ENCODE peak calls at places on chromosomes 12 and 14, in six cellular contexts. One of them, this sample, is unnamed. For H3K36me3 and H3K4me1, the result is how much of the 10 kb centered on the place peaks cover.

GRCh38 chr12:42299392-42300308 is 26.2 kb downstream of the ZCRB1 start:
- DNase-seq in ovary: no peak
- DNase-seq in GM23248: peak
- DNase-seq in upper lobe of right lung: no peak
- DNase-seq in cardiac muscle cell: no peak
- DNase-seq in fibroblast of lung: peak
- DNase-seq in this sample: no peak

GRCh38 chr12:67155863-67156262 is 113.3 kb upstream of the CAND1 start:
- DNase-seq in ovary: no peak
- DNase-seq in GM23248: peak
- DNase-seq in upper lobe of right lung: no peak
- DNase-seq in cardiac muscle cell: no peak
- DNase-seq in fibroblast of lung: no peak
- DNase-seq in this sample: no peak

GRCh38 chr12:24404086-24404815 is 454.8 kb upstream of the SOX5 start:
- DNase-seq in ovary: no peak
- DNase-seq in GM23248: no peak
- DNase-seq in upper lobe of right lung: no peak
- DNase-seq in cardiac muscle cell: no peak
- DNase-seq in fibroblast of lung: peak
- DNase-seq in this sample: no peak

GRCh38 chr12:69007858-69008314 is 74.9 kb upstream of the CPM start:
- DNase-seq in ovary: no peak
- DNase-seq in GM23248: peak
- DNase-seq in upper lobe of right lung: no peak
- DNase-seq in cardiac muscle cell: peak
- DNase-seq in fibroblast of lung: peak
- DNase-seq in this sample: no peak

GRCh38 chr12:31491819-31492598 is 98.9 kb downstream of the DENND5B start:
- DNase-seq in ovary: no peak
- DNase-seq in GM23248: peak
- DNase-seq in upper lobe of right lung: no peak
- DNase-seq in cardiac muscle cell: no peak
- DNase-seq in fibroblast of lung: peak
- DNase-seq in this sample: no peak

GRCh38 chr12:6407206-6407954 is 23.4 kb downstream of the LTBR start:
- DNase-seq in ovary: no peak
- DNase-seq in GM23248: no peak
- DNase-seq in upper lobe of right lung: no peak
- DNase-seq in cardiac muscle cell: no peak
- DNase-seq in fibroblast of lung: peak
- DNase-seq in this sample: no peak

GRCh38 chr12:132513458-132514135 is 23.6 kb downstream of the FBRSL1 start:
- DNase-seq in ovary: no peak
- DNase-seq in GM23248: no peak
- DNase-seq in upper lobe of right lung: no peak
- DNase-seq in cardiac muscle cell: no peak
- DNase-seq in fibroblast of lung: no peak
- DNase-seq in this sample: no peak

GRCh38 chr12:6632026-6632978 is 3.5 kb downstream of the LPAR5 start:
- DNase-seq in ovary: no peak
- DNase-seq in GM23248: no peak
- DNase-seq in upper lobe of right lung: no peak
- DNase-seq in cardiac muscle cell: no peak
- DNase-seq in fibroblast of lung: no peak
- DNase-seq in this sample: no peak

GRCh38 chr12:121812320-121812871 is 8.6 kb downstream of the SETD1B start:
- DNase-seq in ovary: peak
- DNase-seq in GM23248: peak
- DNase-seq in upper lobe of right lung: peak
- DNase-seq in cardiac muscle cell: peak
- DNase-seq in fibroblast of lung: peak
- DNase-seq in this sample: no peak

GRCh38 chr12:46454981-46455380 is 82.4 kb upstream of the SLC38A2 start:
- DNase-seq in ovary: no peak
- DNase-seq in GM23248: no peak
- DNase-seq in upper lobe of right lung: no peak
- DNase-seq in cardiac muscle cell: no peak
- DNase-seq in fibroblast of lung: no peak
- DNase-seq in this sample: no peak

GRCh38 chr14:59228416-59228815 is 39.9 kb downstream of the DAAM1 start:
- DNase-seq in ovary: no peak
- DNase-seq in GM23248: peak
- DNase-seq in upper lobe of right lung: no peak
- DNase-seq in cardiac muscle cell: no peak
- DNase-seq in fibroblast of lung: no peak
- DNase-seq in this sample: no peak

GRCh38 chr14:33932526-33933292 is 18.2 kb downstream of the EGLN3 start:
- DNase-seq in ovary: no peak
- DNase-seq in GM23248: no peak
- DNase-seq in upper lobe of right lung: no peak
- DNase-seq in cardiac muscle cell: no peak
- DNase-seq in fibroblast of lung: peak
- DNase-seq in this sample: no peak

GRCh38 chr14:70808023-70808401 is 1.3 kb downstream of the MAP3K9 start:
- DNase-seq in ovary: no peak
- DNase-seq in GM23248: no peak
- DNase-seq in upper lobe of right lung: peak
- DNase-seq in cardiac muscle cell: peak
- DNase-seq in fibroblast of lung: no peak
- DNase-seq in this sample: no peak

GRCh38 chr12:95200128-95200973 is 16.9 kb downstream of the FGD6 start:
- DNase-seq in ovary: no peak
- DNase-seq in GM23248: peak
- DNase-seq in upper lobe of right lung: no peak
- DNase-seq in cardiac muscle cell: no peak
- DNase-seq in fibroblast of lung: no peak
- DNase-seq in this sample: no peak

GRCh38 chr12:110338754-110339153 is 57.7 kb downstream of the ATP2A2 start:
- DNase-seq in ovary: no peak
- DNase-seq in GM23248: peak
- DNase-seq in upper lobe of right lung: no peak
- DNase-seq in cardiac muscle cell: no peak
- DNase-seq in fibroblast of lung: peak
- DNase-seq in this sample: no peak

GRCh38 chr14:32075636-32076277 is 1.3 kb upstream of the ARHGAP5 start:
- DNase-seq in ovary: peak
- DNase-seq in GM23248: peak
- DNase-seq in upper lobe of right lung: no peak
- DNase-seq in cardiac muscle cell: peak
- DNase-seq in fibroblast of lung: peak
- DNase-seq in this sample: no peak

GRCh38 chr14:95535226-95536021 is 574 bp downstream of the GLRX5 start:
- DNase-seq in ovary: peak
- DNase-seq in GM23248: peak
- DNase-seq in upper lobe of right lung: peak
- DNase-seq in cardiac muscle cell: no peak
- DNase-seq in fibroblast of lung: no peak
- DNase-seq in this sample: no peak

GRCh38 chr12:51246254-51246853 is 7.7 kb downstream of the DAZAP2 start:
- DNase-seq in ovary: no peak
- DNase-seq in GM23248: peak
- DNase-seq in upper lobe of right lung: no peak
- DNase-seq in cardiac muscle cell: no peak
- DNase-seq in fibroblast of lung: peak
- DNase-seq in this sample: no peak

GRCh38 chr12:99439399-99439798 is 208.2 kb upstream of the GARIN6 start:
- DNase-seq in ovary: no peak
- DNase-seq in GM23248: no peak
- DNase-seq in upper lobe of right lung: no peak
- DNase-seq in cardiac muscle cell: no peak
- DNase-seq in fibroblast of lung: no peak
- DNase-seq in this sample: no peak

GRCh38 chr14:64516969-64517368 is 12.4 kb downstream of the ZBTB1 start:
- DNase-seq in ovary: no peak
- DNase-seq in GM23248: no peak
- DNase-seq in upper lobe of right lung: no peak
- DNase-seq in cardiac muscle cell: no peak
- DNase-seq in fibroblast of lung: no peak
- DNase-seq in this sample: no peak

GRCh38 chr12:30154996-30155730 is 371.4 kb upstream of the TMTC1 start:
- DNase-seq in ovary: no peak
- DNase-seq in GM23248: peak
- DNase-seq in upper lobe of right lung: no peak
- DNase-seq in cardiac muscle cell: no peak
- DNase-seq in fibroblast of lung: no peak
- DNase-seq in this sample: no peak

GRCh38 chr14:73149753-73150152 is 13.4 kb downstream of the PSEN1 start:
- DNase-seq in ovary: no peak
- DNase-seq in GM23248: no peak
- DNase-seq in upper lobe of right lung: no peak
- DNase-seq in cardiac muscle cell: no peak
- DNase-seq in fibroblast of lung: peak
- DNase-seq in this sample: no peak
- H3K36me3 ChIP-seq in ovary: under half
- H3K36me3 ChIP-seq in GM23248: under half
- H3K36me3 ChIP-seq in upper lobe of right lung: half or more
- H3K36me3 ChIP-seq in cardiac muscle cell: under half
- H3K36me3 ChIP-seq in fibroblast of lung: under half
- H3K36me3 ChIP-seq in this sample: under half

DNA sequence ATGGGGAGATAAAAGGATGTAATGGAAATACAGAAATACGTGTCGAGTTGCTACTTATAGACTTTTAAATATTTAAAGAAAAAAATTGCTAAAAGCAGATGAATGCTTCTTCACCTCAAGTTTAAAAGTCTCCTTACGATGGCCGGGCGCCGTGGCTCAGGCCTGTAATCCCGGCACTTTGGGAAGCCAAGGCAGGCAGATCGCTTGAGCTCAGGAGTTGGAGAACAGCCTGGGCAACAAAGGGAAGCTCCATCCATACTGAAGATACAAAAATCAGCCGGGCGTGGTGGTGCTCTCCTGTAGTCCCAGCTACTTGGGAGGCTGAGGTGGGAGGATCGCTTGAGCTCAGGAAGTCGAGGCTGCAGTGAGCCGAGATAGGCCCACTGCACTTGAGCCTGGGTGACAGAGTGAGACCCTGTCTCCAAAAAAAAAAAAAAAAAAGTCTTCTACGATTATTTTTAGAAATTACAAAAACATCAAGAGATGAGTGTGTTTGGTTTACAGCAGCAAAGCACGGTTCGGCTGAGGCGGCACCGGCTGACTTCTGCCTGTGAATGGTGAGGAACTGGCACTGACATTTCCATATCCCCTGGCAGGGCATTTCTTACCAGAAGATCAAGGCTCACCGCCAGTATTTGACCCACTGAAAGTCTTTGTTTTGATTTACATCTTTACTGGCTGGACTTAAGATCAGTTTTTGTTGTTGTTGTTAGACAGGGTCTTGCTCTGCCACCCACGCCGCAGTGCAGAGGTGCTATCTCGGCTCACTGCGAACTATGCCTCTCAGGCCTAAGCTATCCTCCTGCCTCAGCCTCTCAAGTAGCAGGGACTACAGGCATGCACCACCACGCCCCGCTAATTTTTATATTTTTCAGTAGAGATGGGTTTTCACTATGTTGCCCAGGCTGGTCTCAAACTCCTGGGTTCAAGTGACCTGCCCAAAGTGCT is 3.9 kb upstream of the MTA1 start:
- DNase-seq in ovary: peak
- DNase-seq in GM23248: no peak
- DNase-seq in upper lobe of right lung: no peak
- DNase-seq in cardiac muscle cell: no peak
- DNase-seq in fibroblast of lung: no peak
- DNase-seq in this sample: no peak
- H3K27ac ChIP-seq in ovary: no peak
- H3K27ac ChIP-seq in GM23248: no peak
- H3K27ac ChIP-seq in upper lobe of right lung: no peak
- H3K27ac ChIP-seq in cardiac muscle cell: peak
- H3K27ac ChIP-seq in fibroblast of lung: no peak
- H3K27ac ChIP-seq in this sample: peak

GRCh38 chr14:55329999-55330710 is 58.9 kb downstream of the FBXO34 start:
- DNase-seq in ovary: no peak
- DNase-seq in GM23248: peak
- DNase-seq in upper lobe of right lung: no peak
- DNase-seq in cardiac muscle cell: no peak
- DNase-seq in fibroblast of lung: peak
- DNase-seq in this sample: no peak

GRCh38 chr14:55336161-55336560 is 64.9 kb downstream of the FBXO34 start:
- DNase-seq in ovary: no peak
- DNase-seq in GM23248: peak
- DNase-seq in upper lobe of right lung: no peak
- DNase-seq in cardiac muscle cell: no peak
- DNase-seq in fibroblast of lung: no peak
- DNase-seq in this sample: no peak

GRCh38 chr14:55336691-55337090 is 65.5 kb downstream of the FBXO34 start:
- DNase-seq in ovary: no peak
- DNase-seq in GM23248: no peak
- DNase-seq in upper lobe of right lung: no peak
- DNase-seq in cardiac muscle cell: no peak
- DNase-seq in fibroblast of lung: no peak
- DNase-seq in this sample: no peak

GRCh38 chr14:55332654-55333570 is 61.7 kb downstream of the FBXO34 start:
- DNase-seq in ovary: no peak
- DNase-seq in GM23248: no peak
- DNase-seq in upper lobe of right lung: no peak
- DNase-seq in cardiac muscle cell: no peak
- DNase-seq in fibroblast of lung: no peak
- DNase-seq in this sample: no peak

GRCh38 chr14:55333785-55334485 is 62.7 kb downstream of the FBXO34 start:
- DNase-seq in ovary: no peak
- DNase-seq in GM23248: no peak
- DNase-seq in upper lobe of right lung: no peak
- DNase-seq in cardiac muscle cell: no peak
- DNase-seq in fibroblast of lung: peak
- DNase-seq in this sample: no peak
- H3K4me1 ChIP-seq in ovary: under half
- H3K4me1 ChIP-seq in GM23248: under half
- H3K4me1 ChIP-seq in upper lobe of right lung: under half
- H3K4me1 ChIP-seq in cardiac muscle cell: under half
- H3K4me1 ChIP-seq in fibroblast of lung: under half
- H3K4me1 ChIP-seq in this sample: under half

DNA sequence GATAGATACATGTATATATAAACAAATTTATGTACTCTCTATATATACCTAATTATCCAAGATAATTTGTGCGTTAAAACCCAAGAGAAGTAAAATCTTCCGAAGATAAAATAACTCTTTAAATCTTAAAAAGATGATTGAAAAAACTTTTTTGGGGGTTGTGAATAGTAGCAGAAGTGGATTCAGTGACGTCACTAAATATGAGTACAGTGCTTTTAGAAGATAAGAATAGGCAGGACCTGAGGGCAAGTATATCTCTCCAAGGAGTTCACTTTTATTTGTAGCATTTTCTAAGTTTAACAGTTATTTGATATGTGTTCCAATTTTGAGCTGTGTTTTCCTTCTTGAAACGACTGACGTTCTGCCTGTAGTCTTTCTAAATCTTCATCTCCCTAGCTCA is 319.8 kb downstream of the PPFIA2 start:
- DNase-seq in ovary: no peak
- DNase-seq in GM23248: no peak
- DNase-seq in upper lobe of right lung: no peak
- DNase-seq in cardiac muscle cell: no peak
- DNase-seq in fibroblast of lung: no peak
- DNase-seq in this sample: no peak
- H3K36me3 ChIP-seq in ovary: under half
- H3K36me3 ChIP-seq in GM23248: under half
- H3K36me3 ChIP-seq in upper lobe of right lung: under half
- H3K36me3 ChIP-seq in cardiac muscle cell: under half
- H3K36me3 ChIP-seq in fibroblast of lung: under half
- H3K36me3 ChIP-seq in this sample: under half